ENCODE peak calls at places on chromosomes 11 and 22, in five cellular contexts. N, A, P, H and M are unnamed samples. For H3K36me3, the result is how much of the 10 kb centered on the place peaks cover.

GRCh38 chr11:68213555-68214172 is 568 bp upstream of the KMT5B start:
- DNase-seq in N (peak), A (peak), P (peak), H (peak), M (peak)

GRCh38 chr11:45154276-45154675 is 7.8 kb downstream of the PRDM11 start:
- DNase-seq in N (no peak), A (peak), P (no peak), H (no peak), M (no peak)

GRCh38 chr11:2210366-2211112 is 38.9 kb upstream of the TH start:
- DNase-seq in N (peak), A (peak), P (peak), H (peak), M (peak)

GRCh38 chr22:27032121-27032761 is 374.9 kb downstream of the MIAT start:
- DNase-seq in N (peak), A (peak), P (peak), H (peak), M (peak)

GRCh38 chr11:77269484-77270123 is 31.9 kb downstream of the GDPD4 start:
- DNase-seq in N (no peak), A (no peak), P (no peak), H (no peak), M (no peak)

GRCh38 chr22:23182289-23183106 is 2.2 kb downstream of the BCR start:
- DNase-seq in N (no peak), A (no peak), P (no peak), H (no peak), M (peak)

GRCh38 chr11:116478205-116478604 is 294.6 kb downstream of the BUD13 start:
- DNase-seq in N (no peak), A (no peak), P (no peak), H (no peak), M (no peak)

GRCh38 chr11:92226331-92227232 is 2.0 kb downstream of the FAT3 start:
- DNase-seq in N (peak), A (no peak), P (peak), H (no peak), M (peak)

GRCh38 chr11:131365601-131366000 is 4.8 kb upstream of the NTM start:
- DNase-seq in N (no peak), A (no peak), P (no peak), H (no peak), M (no peak)

GRCh38 chr22:40313007-40313406 is 33.3 kb upstream of the ADSL start:
- DNase-seq in N (no peak), A (no peak), P (no peak), H (no peak), M (no peak)

GRCh38 chr22:47388778-47389177 is 626.3 kb downstream of the TBC1D22A start:
- DNase-seq in N (no peak), A (peak), P (no peak), H (no peak), M (no peak)

GRCh38 chr22:23249506-23250423 is 69.5 kb downstream of the BCR start:
- DNase-seq in N (no peak), A (no peak), P (no peak), H (no peak), M (no peak)

GRCh38 chr22:33883561-33883960 is 36.7 kb downstream of the LARGE1 start:
- DNase-seq in N (no peak), A (no peak), P (no peak), H (no peak), M (no peak)

GRCh38 chr11:116333193-116333592 is 439.6 kb downstream of the BUD13 start:
- DNase-seq in N (no peak), A (no peak), P (no peak), H (no peak), M (no peak)

GRCh38 chr11:27621440-27622161 is 78.7 kb downstream of the BDNF start:
- DNase-seq in N (no peak), A (no peak), P (no peak), H (no peak), M (no peak)

GRCh38 chr11:132535830-132536229 is 996.5 kb downstream of the OPCML start:
- DNase-seq in N (no peak), A (no peak), P (no peak), H (no peak), M (no peak)

DNA sequence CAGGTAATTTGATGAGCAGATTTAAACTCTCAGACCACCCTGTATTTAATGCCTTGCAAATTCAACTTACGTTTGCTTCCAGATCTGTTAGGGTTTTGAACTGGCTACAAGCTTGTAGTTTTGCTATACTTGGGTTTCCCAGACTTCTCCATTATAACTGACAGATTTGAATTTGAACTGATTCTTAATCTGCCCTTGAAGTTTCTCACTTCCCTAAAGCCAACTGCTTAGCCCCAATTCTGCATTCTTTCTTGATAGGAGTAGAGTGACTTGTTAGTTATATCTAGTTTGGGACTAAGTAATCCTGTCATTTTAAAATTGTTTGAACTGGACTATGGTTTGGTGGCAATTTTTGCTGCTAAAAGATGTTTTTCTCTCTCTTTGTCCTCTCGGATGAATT is 9.7 kb downstream of the LAYN start:
- DNase-seq in N (no peak), A (no peak), P (no peak), H (no peak), M (no peak)
- H3K36me3 ChIP-seq in N (under half), A (under half), P (under half), H (under half), M (under half)

GRCh38 chr11:47314992-47315391 is 37.5 kb downstream of the MYBPC3 start:
- DNase-seq in N (no peak), A (no peak), P (no peak), H (no peak), M (no peak)

GRCh38 chr11:47317078-47317828 is 35.2 kb downstream of the MYBPC3 start:
- DNase-seq in N (no peak), A (no peak), P (no peak), H (no peak), M (no peak)

DNA sequence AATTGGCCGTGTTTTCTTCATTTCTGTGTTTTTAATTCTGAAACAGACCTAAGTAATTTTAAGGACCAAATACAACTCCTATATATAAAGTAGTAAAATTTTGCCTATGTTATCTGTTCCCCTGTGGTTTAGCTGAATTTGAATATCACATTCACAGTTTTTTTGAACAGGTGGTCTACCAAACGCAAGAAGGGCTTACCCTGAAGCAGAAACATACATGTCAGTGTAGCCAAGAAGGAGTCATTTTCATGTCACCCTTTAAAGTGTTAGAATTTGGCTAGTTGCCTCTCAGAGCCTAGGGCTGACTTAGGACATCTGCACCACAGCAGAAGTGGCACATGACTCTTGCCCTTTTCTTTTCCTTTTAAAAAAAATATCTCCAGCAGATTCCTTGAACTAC is 34.3 kb downstream of the MYBPC3 start:
- DNase-seq in N (no peak), A (no peak), P (no peak), H (no peak), M (no peak)
- H3K36me3 ChIP-seq in N (under half), A (under half), P (under half), H (under half), M (under half)

GRCh38 chr11:127052420-127052819 is 51.9 kb upstream of the KIRREL3 start:
- DNase-seq in N (no peak), A (no peak), P (no peak), H (no peak), M (peak)

GRCh38 chr11:127050141-127050632 is 49.6 kb upstream of the KIRREL3 start:
- DNase-seq in N (no peak), A (no peak), P (no peak), H (no peak), M (no peak)

GRCh38 chr11:127054153-127054552 is 53.6 kb upstream of the KIRREL3 start:
- DNase-seq in N (no peak), A (no peak), P (no peak), H (no peak), M (no peak)

GRCh38 chr11:127044535-127044934 is 44.0 kb upstream of the KIRREL3 start:
- DNase-seq in N (no peak), A (no peak), P (no peak), H (no peak), M (no peak)

GRCh38 chr11:127049486-127049885 is 48.9 kb upstream of the KIRREL3 start:
- DNase-seq in N (no peak), A (no peak), P (no peak), H (no peak), M (no peak)
- H3K36me3 ChIP-seq in N (under half), A (under half), P (under half), H (under half), M (under half)

GRCh38 chr11:15696069-15696468 is 581.3 kb downstream of the INSC start:
- DNase-seq in N (no peak), A (no peak), P (no peak), H (no peak), M (no peak)

GRCh38 chr11:15699978-15700377 is 585.3 kb downstream of the INSC start:
- DNase-seq in N (no peak), A (no peak), P (no peak), H (no peak), M (no peak)

GRCh38 chr11:15697437-15698236 is 582.9 kb downstream of the INSC start:
- DNase-seq in N (no peak), A (no peak), P (peak), H (no peak), M (no peak)

GRCh38 chr11:15700456-15700855 is 585.7 kb downstream of the INSC start:
- DNase-seq in N (no peak), A (no peak), P (no peak), H (no peak), M (no peak)

DNA sequence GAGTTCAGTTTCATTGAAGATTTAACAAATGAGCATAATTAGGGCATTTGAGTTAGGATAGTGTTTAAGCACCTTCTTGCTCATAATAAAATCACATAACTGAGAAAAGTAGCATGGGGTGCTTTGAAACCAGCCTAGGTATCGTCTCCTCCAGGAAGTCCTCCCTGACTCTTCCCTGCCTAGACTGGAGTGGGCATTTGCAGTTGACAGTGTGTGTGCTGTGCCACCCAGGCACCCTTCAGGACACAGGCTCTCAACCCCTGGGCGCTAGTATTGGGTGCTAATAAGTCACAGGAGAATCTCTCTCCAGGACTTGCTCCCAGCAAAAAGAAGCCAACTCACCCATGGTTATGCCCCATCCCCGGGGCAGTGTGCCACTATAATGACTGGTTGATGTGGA is 584.1 kb downstream of the INSC start:
- DNase-seq in N (no peak), A (no peak), P (no peak), H (no peak), M (no peak)
- H3K36me3 ChIP-seq in N (under half), A (under half), P (under half), H (under half), M (under half)

GRCh38 chr11:108324587-108324986 is 101.7 kb downstream of the ATM start:
- DNase-seq in N (no peak), A (no peak), P (no peak), H (no peak), M (no peak)
- H3K36me3 ChIP-seq in N (under half), A (under half), P (under half), H (under half), M (under half)

GRCh38 chr11:66340596-66341501 is 4.1 kb downstream of the BRMS1 start:
- DNase-seq in N (no peak), A (peak), P (peak), H (no peak), M (peak)

GRCh38 chr11:66344550-66345315 is at the start of gene BRMS1:
- DNase-seq in N (peak), A (peak), P (peak), H (peak), M (peak)

GRCh38 chr11:66345316-66345649 is 379 bp upstream of the BRMS1 start:
- DNase-seq in N (no peak), A (no peak), P (no peak), H (no peak), M (no peak)

GRCh38 chr11:66341502-66342126 is 3.3 kb downstream of the BRMS1 start:
- DNase-seq in N (no peak), A (no peak), P (peak), H (no peak), M (peak)

GRCh38 chr11:66343176-66343575 is 1.7 kb downstream of the BRMS1 start:
- DNase-seq in N (no peak), A (peak), P (peak), H (no peak), M (no peak)
- H3K36me3 ChIP-seq in N (under half), A (under half), P (under half), H (under half), M (under half)

DNA sequence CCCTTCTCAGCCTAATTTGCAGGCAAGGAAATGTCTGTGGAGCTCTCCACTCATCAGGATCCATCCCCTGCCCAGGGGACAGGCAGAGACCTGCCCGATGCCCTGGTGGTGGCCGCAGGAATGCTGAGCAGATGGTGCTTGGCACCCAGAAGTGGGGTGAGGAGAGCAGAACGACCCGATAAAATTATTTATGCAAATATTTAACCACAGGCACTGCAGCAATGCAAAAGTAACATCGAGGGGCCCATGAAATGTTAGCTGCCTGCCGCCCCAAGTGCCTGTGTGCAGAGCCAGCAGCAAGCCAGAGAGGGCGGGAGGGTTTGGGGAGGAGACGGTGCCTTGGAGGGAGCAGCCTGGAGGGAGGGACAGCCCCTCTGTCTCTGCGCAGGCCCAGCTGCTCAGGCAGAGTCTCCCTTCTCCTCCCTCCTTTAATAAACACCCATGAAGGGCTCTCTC is 205.5 kb downstream of the CTTN start:
- DNase-seq in N (no peak), A (no peak), P (peak), H (peak), M (no peak)
- H3K36me3 ChIP-seq in N (under half), A (under half), P (under half), H (under half), M (under half)

GRCh38 chr11:119222891-119223290 is 16.8 kb downstream of the CBL start:
- DNase-seq in N (no peak), A (no peak), P (no peak), H (no peak), M (no peak)

GRCh38 chr11:119229736-119230135 is 23.6 kb downstream of the CBL start:
- DNase-seq in N (no peak), A (no peak), P (no peak), H (no peak), M (no peak)

GRCh38 chr11:119223856-119224255 is 17.7 kb downstream of the CBL start:
- DNase-seq in N (no peak), A (no peak), P (no peak), H (no peak), M (no peak)

GRCh38 chr11:119228535-119229302 is 22.6 kb downstream of the CBL start:
- DNase-seq in N (no peak), A (no peak), P (no peak), H (no peak), M (no peak)
- H3K36me3 ChIP-seq in N (under half), A (under half), P (under half), H (under half), M (under half)

DNA sequence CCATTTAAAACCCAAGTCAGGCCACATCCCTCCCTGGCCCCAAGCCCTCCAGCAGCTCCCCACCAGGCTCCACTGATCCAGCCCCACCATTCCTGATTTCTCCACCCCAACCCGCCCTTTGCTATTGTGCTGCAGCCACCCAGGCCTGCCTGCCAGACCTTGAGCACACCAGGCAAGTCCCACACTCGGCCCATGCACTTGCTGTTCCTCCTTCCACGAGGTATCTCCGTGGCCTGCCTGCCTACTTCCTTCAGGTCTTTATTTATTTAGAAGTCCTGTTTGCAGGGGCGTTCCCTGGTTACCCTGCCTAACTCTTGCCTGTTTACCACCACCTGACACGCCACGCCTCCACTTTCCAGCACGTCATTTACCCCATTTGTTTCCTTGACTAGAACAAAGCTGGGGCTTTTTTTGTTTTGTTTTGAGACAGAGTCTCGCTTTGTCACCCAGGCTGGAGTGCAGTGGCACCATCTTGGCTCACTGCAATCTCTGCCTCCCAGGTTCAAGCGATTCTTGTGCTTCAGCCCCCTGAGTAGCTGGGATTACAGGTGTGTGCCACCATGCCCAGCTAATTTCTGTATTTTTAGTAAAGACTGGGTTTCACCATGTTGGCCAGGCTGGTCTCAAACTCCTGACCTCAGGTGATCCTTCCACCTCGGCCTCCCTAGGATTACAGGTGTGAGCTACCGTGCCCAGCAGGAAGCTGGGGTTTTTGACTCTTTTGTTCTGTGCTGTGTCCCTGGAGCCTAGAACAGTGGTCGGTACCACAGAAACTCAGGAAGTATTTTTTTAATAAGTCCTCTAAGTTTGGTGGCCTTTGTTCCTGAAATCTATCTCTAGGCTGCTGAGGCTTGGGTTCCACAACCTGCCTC is 6.7 kb downstream of the CENPM start:
- DNase-seq in N (no peak), A (no peak), P (no peak), H (no peak), M (peak)
- H3K36me3 ChIP-seq in N (under half), A (under half), P (under half), H (under half), M (under half)

GRCh38 chr22:38732251-38732815 is 23.5 kb downstream of the SUN2 start:
- DNase-seq in N (no peak), A (no peak), P (peak), H (no peak), M (peak)
- H3K36me3 ChIP-seq in N (under half), A (under half), P (half or more), H (under half), M (under half)